ENCODE peak calls at places on chromosomes 11 and 22, in five cellular contexts. Z is body of pancreas, U is uterus, X is adrenal gland, J is spleen. O is an unnamed sample. For H3K36me3, the result is how much of the 10 kb centered on the place peaks cover.

GRCh38 chr22:25780673-25781072 is 38.7 kb downstream of the MYO18B start:
- DNase-seq in Z (no peak), U (no peak), X (no peak), J (no peak), O (no peak)

GRCh38 chr11:82250047-82250446 is 483.6 kb downstream of the FAM181B start:
- DNase-seq in Z (no peak), U (no peak), X (no peak), J (no peak), O (no peak)

GRCh38 chr11:65506770-65507485 is 8.1 kb downstream of the MALAT1 start:
- DNase-seq in Z (peak), U (no peak), X (peak), J (no peak), O (peak)

GRCh38 chr11:95121687-95122086 is 32.0 kb downstream of the ENDOD1 start:
- DNase-seq in Z (no peak), U (no peak), X (no peak), J (no peak), O (no peak)

GRCh38 chr11:17479284-17480214 is 2.9 kb upstream of the ABCC8 start:
- DNase-seq in Z (peak), U (no peak), X (no peak), J (no peak), O (peak)

GRCh38 chr11:30143098-30143705 is 87.6 kb upstream of the FSHB start:
- DNase-seq in Z (no peak), U (no peak), X (peak), J (no peak), O (no peak)

GRCh38 chr11:2524446-2525165 is 79.8 kb downstream of the KCNQ1 start:
- DNase-seq in Z (peak), U (no peak), X (peak), J (peak), O (peak)

GRCh38 chr22:48822278-48823233 is 1005.1 kb downstream of the BRD1 start:
- DNase-seq in Z (no peak), U (no peak), X (no peak), J (peak), O (no peak)

GRCh38 chr11:119889728-119890280 is 160.8 kb upstream of the NECTIN1 start:
- DNase-seq in Z (no peak), U (no peak), X (no peak), J (peak), O (no peak)

GRCh38 chr11:81869337-81870065 is 864.2 kb downstream of the FAM181B start:
- DNase-seq in Z (no peak), U (no peak), X (peak), J (peak), O (no peak)

GRCh38 chr11:68266936-68267880 is 4.6 kb downstream of the C11orf24 start:
- DNase-seq in Z (no peak), U (no peak), X (no peak), J (no peak), O (no peak)

GRCh38 chr22:46244771-46245170 is 5.3 kb downstream of the CDPF1 start:
- DNase-seq in Z (no peak), U (no peak), X (no peak), J (no peak), O (no peak)

GRCh38 chr11:126061707-126062678 is 673 bp downstream of the CDON start:
- DNase-seq in Z (peak), U (peak), X (peak), J (peak), O (peak)

GRCh38 chr11:119356349-119357031 is 10.0 kb upstream of the MFRP start:
- DNase-seq in Z (no peak), U (peak), X (peak), J (peak), O (peak)

GRCh38 chr22:20494978-20495860 is at the start of gene KLHL22:
- DNase-seq in Z (peak), U (peak), X (peak), J (no peak), O (peak)

GRCh38 chr22:46758867-46759290 is 3.6 kb upstream of the TBC1D22A start:
- DNase-seq in Z (peak), U (no peak), X (peak), J (peak), O (peak)

GRCh38 chr11:19218801-19219460 is 17.1 kb upstream of the CSRP3 start:
- DNase-seq in Z (no peak), U (no peak), X (peak), J (no peak), O (peak)

GRCh38 chr22:45952151-45952550 is 24.8 kb downstream of the WNT7B start:
- DNase-seq in Z (no peak), U (no peak), X (no peak), J (no peak), O (no peak)

GRCh38 chr11:86571273-86571948 is 101.0 kb downstream of the ME3 start:
- DNase-seq in Z (no peak), U (no peak), X (no peak), J (no peak), O (no peak)

GRCh38 chr11:61963282-61964057 is 4.0 kb downstream of the FTH1 start:
- DNase-seq in Z (no peak), U (no peak), X (peak), J (peak), O (no peak)

GRCh38 chr22:44344407-44344806 is 31.7 kb upstream of the SHISAL1 start:
- DNase-seq in Z (no peak), U (no peak), X (no peak), J (no peak), O (no peak)

GRCh38 chr11:46381836-46382643 is 571 bp downstream of the MDK start:
- DNase-seq in Z (no peak), U (no peak), X (no peak), J (peak), O (no peak)

GRCh38 chr11:34790620-34791019 is 125.6 kb downstream of the APIP start:
- DNase-seq in Z (no peak), U (no peak), X (no peak), J (no peak), O (no peak)

GRCh38 chr11:125551835-125552342 is 17.4 kb upstream of the EI24 start:
- DNase-seq in Z (no peak), U (no peak), X (no peak), J (no peak), O (no peak)

GRCh38 chr22:17945851-17946690 is 78.3 kb downstream of the MICAL3 start:
- DNase-seq in Z (no peak), U (no peak), X (no peak), J (no peak), O (peak)

GRCh38 chr11:117189191-117189940 is 9.8 kb upstream of the TAGLN start:
- DNase-seq in Z (no peak), U (peak), X (peak), J (peak), O (peak)

GRCh38 chr11:201936-202335 is 5.3 kb downstream of the BET1L start:
- DNase-seq in Z (no peak), U (peak), X (no peak), J (no peak), O (no peak)

GRCh38 chr11:120186799-120187591 is 23.8 kb upstream of the OAF start:
- DNase-seq in Z (peak), U (peak), X (no peak), J (peak), O (no peak)

GRCh38 chr11:93476796-93477195 is 66.4 kb downstream of the SMCO4 start:
- DNase-seq in Z (no peak), U (no peak), X (no peak), J (no peak), O (no peak)

GRCh38 chr11:45926001-45926401 is 3.5 kb downstream of the LARGE2 start:
- DNase-seq in Z (peak), U (peak), X (no peak), J (peak), O (no peak)

GRCh38 chr11:95059031-95059430 is 7.7 kb upstream of the SRSF8 start:
- DNase-seq in Z (no peak), U (no peak), X (no peak), J (no peak), O (no peak)

GRCh38 chr22:46483353-46483752 is 54.1 kb downstream of the CELSR1 start:
- DNase-seq in Z (no peak), U (no peak), X (no peak), J (no peak), O (no peak)

GRCh38 chr22:42714768-42715430 is 5.8 kb downstream of the A4GALT start:
- DNase-seq in Z (no peak), U (no peak), X (no peak), J (no peak), O (no peak)

DNA sequence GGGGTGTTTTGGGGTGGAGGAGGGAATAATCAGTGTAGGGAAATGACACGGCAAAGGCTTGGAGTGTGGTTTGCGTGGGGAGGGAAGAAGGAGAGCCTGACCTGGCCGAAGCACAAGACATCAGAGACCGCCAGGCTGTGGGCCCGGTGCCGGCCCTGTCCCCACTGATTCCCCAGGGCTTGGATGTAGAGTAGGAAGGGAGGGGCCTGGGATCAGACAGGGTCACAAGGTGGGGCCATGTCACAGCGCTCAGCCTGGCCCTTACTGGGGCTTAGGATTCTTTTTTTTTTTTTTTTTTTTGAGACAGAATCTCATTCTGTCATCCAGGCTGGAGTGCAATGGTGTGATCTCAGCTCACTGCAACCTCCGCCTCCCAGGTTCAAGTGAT is 9.8 kb downstream of the PICK1 start:
- DNase-seq in Z (no peak), U (no peak), X (no peak), J (no peak), O (no peak)
- H3K36me3 ChIP-seq in Z (under half), U (under half), X (under half), J (under half), O (half or more)

GRCh38 chr11:113683481-113684046 is 22.5 kb downstream of the TMPRSS5 start:
- DNase-seq in Z (no peak), U (no peak), X (no peak), J (peak), O (no peak)

GRCh38 chr11:113684558-113684957 is 21.6 kb downstream of the TMPRSS5 start:
- DNase-seq in Z (no peak), U (no peak), X (no peak), J (no peak), O (no peak)

GRCh38 chr11:113677648-113678047 is 28.5 kb downstream of the TMPRSS5 start:
- DNase-seq in Z (no peak), U (no peak), X (no peak), J (no peak), O (no peak)

GRCh38 chr11:113681711-113682410 is 24.2 kb downstream of the TMPRSS5 start:
- DNase-seq in Z (no peak), U (no peak), X (no peak), J (peak), O (peak)

GRCh38 chr11:113681282-113681681 is 24.8 kb downstream of the TMPRSS5 start:
- DNase-seq in Z (no peak), U (no peak), X (no peak), J (peak), O (no peak)
- TF ChIP-seq POLR2A in Z (no peak), U (no peak), X (no peak), J (no peak), O (no peak)

GRCh38 chr11:14335712-14336111 is 23.3 kb downstream of the RRAS2 start:
- DNase-seq in Z (no peak), U (no peak), X (no peak), J (no peak), O (no peak)
- H3K4me3 ChIP-seq in Z (no peak), U (no peak), X (no peak), J (no peak), O (no peak)

GRCh38 chr11:59801160-59801706 is 9.3 kb downstream of the MRPL16 start:
- DNase-seq in Z (no peak), U (no peak), X (no peak), J (no peak), O (no peak)

GRCh38 chr11:59801981-59802638 is 8.5 kb downstream of the MRPL16 start:
- DNase-seq in Z (no peak), U (peak), X (peak), J (no peak), O (peak)

GRCh38 chr11:59807047-59807446 is 3.5 kb downstream of the MRPL16 start:
- DNase-seq in Z (no peak), U (no peak), X (no peak), J (no peak), O (no peak)

GRCh38 chr11:59800390-59801037 is 10.1 kb downstream of the MRPL16 start:
- DNase-seq in Z (no peak), U (no peak), X (no peak), J (no peak), O (no peak)

DNA sequence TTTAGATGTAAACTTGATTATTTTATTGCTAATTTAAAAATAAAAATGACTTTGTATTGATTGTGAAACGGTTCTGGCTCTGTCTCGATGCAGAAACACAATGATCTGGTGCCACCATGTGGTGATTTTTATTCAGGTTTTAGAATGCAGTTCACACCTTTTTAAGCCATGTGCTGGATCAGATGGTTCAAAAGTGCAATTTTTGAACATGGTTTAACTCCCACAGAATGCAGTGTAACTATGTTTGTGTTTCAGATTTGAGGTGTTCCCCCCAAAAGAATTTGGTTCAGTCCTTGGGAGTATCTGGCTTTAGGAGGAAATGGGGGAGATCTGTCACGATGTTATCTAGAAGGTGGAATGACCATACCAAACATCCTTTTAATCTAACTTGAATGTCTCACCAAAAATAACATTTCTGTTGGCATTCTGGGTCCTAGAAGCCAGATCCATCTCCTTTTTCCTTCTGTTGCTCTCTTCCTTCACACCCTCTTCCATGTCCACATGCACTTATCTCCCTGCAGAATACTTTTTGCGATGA is 7.9 kb downstream of the MRPL16 start:
- DNase-seq in Z (no peak), U (peak), X (peak), J (no peak), O (no peak)
- H3K36me3 ChIP-seq in Z (under half), U (under half), X (under half), J (under half), O (under half)

O was measured in thyroid gland.